ENCODE peak calls at places on chromosomes 12 and 14, in seven cellular contexts. U is D341Med, G is substantia nigra, Q is HL-60, H is foreskin fibroblast, J is HT-29, O is pancreas. K is an unnamed sample.

GRCh38 chr14:103834956-103835355 is 12.4 kb downstream of the PPP1R13B start:
- DNase-seq in U (no peak), G (no peak), Q (no peak), H (no peak), J (no peak), O (no peak), K (no peak)

GRCh38 chr14:40574780-40575179 is 1031.9 kb upstream of the LRFN5 start:
- DNase-seq in U (no peak), G (no peak), Q (no peak), H (no peak), J (no peak), O (no peak), K (no peak)

GRCh38 chr12:63098851-63099250 is 52.1 kb downstream of the AVPR1A start:
- DNase-seq in U (no peak), G (no peak), Q (no peak), H (no peak), J (peak), O (no peak), K (no peak)

GRCh38 chr12:3202734-3203446 is 125.7 kb downstream of the TSPAN9 start:
- DNase-seq in U (peak), G (no peak), Q (peak), H (peak), J (peak), O (peak), K (peak)

GRCh38 chr12:51923506-51924365 is 16.4 kb downstream of the ACVRL1 start:
- DNase-seq in U (peak), G (peak), Q (peak), H (peak), J (peak), O (peak), K (peak)

GRCh38 chr14:22549981-22550670 is 38.9 kb downstream of the DAD1 start:
- DNase-seq in U (no peak), G (no peak), Q (no peak), H (peak), J (no peak), O (no peak), K (no peak)

GRCh38 chr14:101335061-101335661 is 226.1 kb upstream of the DIO3 start:
- DNase-seq in U (no peak), G (no peak), Q (no peak), H (no peak), J (no peak), O (no peak), K (no peak)

GRCh38 chr12:91920276-91920675 is 225.4 kb downstream of the BTG1 start:
- DNase-seq in U (no peak), G (no peak), Q (no peak), H (peak), J (no peak), O (no peak), K (no peak)

GRCh38 chr12:104620761-104621531 is 164.2 kb downstream of the CHST11 start:
- DNase-seq in U (peak), G (no peak), Q (no peak), H (no peak), J (no peak), O (no peak), K (no peak)

GRCh38 chr14:23034498-23035302 is at the start of gene PSMB5:
- DNase-seq in U (peak), G (no peak), Q (peak), H (peak), J (peak), O (peak), K (peak)

GRCh38 chr14:38662781-38663180 is 406.9 kb upstream of the CLEC14A start:
- DNase-seq in U (no peak), G (no peak), Q (no peak), H (no peak), J (no peak), O (no peak), K (no peak)

GRCh38 chr12:111093428-111094142 is 173.2 kb upstream of the MYL2 start:
- DNase-seq in U (no peak), G (no peak), Q (no peak), H (no peak), J (no peak), O (no peak), K (no peak)